ENCODE peak calls at places on chromosomes 1 and 21, in five cellular contexts. C is cardiac fibroblast, V is heart right ventricle, K is transverse colon, Z is BJ. L is an unnamed sample.
A peak's percentile ranks its signal among the peaks of the same experiment; 100 is the strongest.

GRCh38 chr1:101284021-101284420 is 47.2 kb downstream of the S1PR1 start:
- DNase-seq in C (no peak), V (no peak), K (no peak), Z (no peak), L (no peak)

GRCh38 chr1:11898831-11899467 is 27.3 kb downstream of the KIAA2013 start:
- DNase-seq in C (no peak), V (no peak), K (no peak), Z (no peak), L (no peak)

GRCh38 chr1:174197547-174197946 is 38.2 kb downstream of the RABGAP1L start:
- DNase-seq in C (no peak), V (no peak), K (no peak), Z (no peak), L (no peak)

GRCh38 chr1:89065077-89065868 is at the start of gene GBP1:
- DNase-seq in C (peak; percentile 95), V (no peak), K (no peak), Z (peak; percentile 68), L (no peak)

GRCh38 chr1:7190261-7190660 is 405.0 kb downstream of the CAMTA1 start:
- DNase-seq in C (no peak), V (no peak), K (no peak), Z (no peak), L (no peak)

GRCh38 chr1:93977546-93977945 is 68.3 kb upstream of the GCLM start:
- DNase-seq in C (peak; percentile 89), V (no peak), K (no peak), Z (no peak), L (no peak)

GRCh38 chr1:111269820-111270406 is 20.7 kb upstream of the CHIA start:
- DNase-seq in C (no peak), V (no peak), K (no peak), Z (no peak), L (no peak)

GRCh38 chr1:236066828-236067386 is 2.0 kb upstream of the NID1 start:
- DNase-seq in C (peak; percentile 29), V (peak; percentile 38), K (peak; percentile 56), Z (no peak), L (no peak)

GRCh38 chr1:240468616-240469015 is 143.3 kb downstream of the GREM2 start:
- DNase-seq in C (no peak), V (no peak), K (no peak), Z (no peak), L (no peak)

GRCh38 chr1:36306210-36306901 is at the start of gene SH3D21:
- DNase-seq in C (peak; percentile 36), V (peak; percentile 48), K (peak; percentile 82), Z (no peak), L (no peak)

GRCh38 chr21:38249879-38250278 is 6.9 kb upstream of the KCNJ15 start:
- DNase-seq in C (no peak), V (no peak), K (no peak), Z (no peak), L (no peak)

GRCh38 chr1:160665330-160666078 is 18.7 kb upstream of the SLAMF1 start:
- DNase-seq in C (peak; percentile 9), V (peak; percentile 57), K (peak; percentile 58), Z (no peak), L (no peak)

GRCh38 chr1:23393706-23394105 is 24.1 kb upstream of the ZNF436 start:
- DNase-seq in C (peak; percentile 62), V (peak; percentile 60), K (peak; percentile 25), Z (no peak), L (no peak)

GRCh38 chr1:216210081-216210480 is 213.2 kb downstream of the USH2A start:
- DNase-seq in C (peak; percentile 2), V (no peak), K (no peak), Z (peak; percentile 21), L (no peak)

GRCh38 chr1:40397258-40397657 is 23.7 kb downstream of the SMAP2 start:
- DNase-seq in C (no peak), V (no peak), K (no peak), Z (no peak), L (no peak)

GRCh38 chr1:40794915-40795715 is 11.5 kb downstream of the KCNQ4 start:
- DNase-seq in C (no peak), V (no peak), K (no peak), Z (no peak), L (no peak)

GRCh38 chr1:186212574-186213224 is 162.4 kb downstream of the TPR start:
- DNase-seq in C (peak; percentile 97), V (no peak), K (peak; percentile 11), Z (peak; percentile 45), L (no peak)

GRCh38 chr1:63115527-63115926 is 206.8 kb upstream of the FOXD3 start:
- DNase-seq in C (no peak), V (no peak), K (no peak), Z (no peak), L (no peak)

GRCh38 chr1:25694591-25695007 is 78.0 kb downstream of the MAN1C1 start:
- DNase-seq in C (no peak), V (no peak), K (no peak), Z (no peak), L (no peak)

GRCh38 chr1:235935506-235936224 is 69.0 kb upstream of the LYST start:
- DNase-seq in C (no peak), V (no peak), K (no peak), Z (no peak), L (no peak)

GRCh38 chr1:57019240-57019805 is 53.5 kb upstream of the C8B start:
- DNase-seq in C (no peak), V (no peak), K (no peak), Z (no peak), L (no peak)

GRCh38 chr1:174966000-174966572 is 33.7 kb upstream of the CACYBP start:
- DNase-seq in C (peak; percentile 43), V (no peak), K (no peak), Z (no peak), L (no peak)

GRCh38 chr1:228430243-228430642 is 13.6 kb upstream of the TRIM17 start:
- DNase-seq in C (no peak), V (no peak), K (no peak), Z (no peak), L (no peak)

GRCh38 chr1:244319283-244320132 is 132.2 kb downstream of the ADSS2 start:
- DNase-seq in C (peak; percentile 94), V (no peak), K (no peak), Z (peak; percentile 59), L (no peak)

GRCh38 chr21:45039309-45040113 is 34.9 kb upstream of the ADARB1 start:
- DNase-seq in C (no peak), V (no peak), K (no peak), Z (no peak), L (no peak)

GRCh38 chr1:224495861-224496260 is 61.3 kb upstream of the WDR26 start:
- DNase-seq in C (no peak), V (no peak), K (no peak), Z (no peak), L (no peak)

GRCh38 chr1:226716577-226716976 is 22.5 kb downstream of the ITPKB start:
- DNase-seq in C (no peak), V (no peak), K (no peak), Z (no peak), L (no peak)

GRCh38 chr1:219871427-219872057 is 56.8 kb downstream of the SLC30A10 start:
- DNase-seq in C (no peak), V (no peak), K (no peak), Z (no peak), L (no peak)

GRCh38 chr21:23531444-23531843 is 2075.8 kb downstream of the MRPL39 start:
- DNase-seq in C (no peak), V (no peak), K (no peak), Z (no peak), L (no peak)

GRCh38 chr1:2233997-2234761 is 6.1 kb downstream of the SKI start:
- DNase-seq in C (peak; percentile 99), V (peak; percentile 87), K (peak; percentile 81), Z (peak; percentile 80), L (peak; percentile 96)

GRCh38 chr1:94562502-94563260 is 21.1 kb upstream of the F3 start:
- DNase-seq in C (no peak), V (no peak), K (peak; percentile 62), Z (no peak), L (no peak)

GRCh38 chr1:185627136-185627535 is 107.1 kb upstream of the HMCN1 start:
- DNase-seq in C (no peak), V (no peak), K (no peak), Z (no peak), L (no peak)

GRCh38 chr1:213374369-213374768 is 323.3 kb downstream of the RPS6KC1 start:
- DNase-seq in C (peak; percentile 59), V (peak; percentile 65), K (peak; percentile 59), Z (no peak), L (no peak)

GRCh38 chr1:24666794-24667193 is 23.7 kb downstream of the SRRM1 start:
- DNase-seq in C (no peak), V (no peak), K (no peak), Z (no peak), L (no peak)

GRCh38 chr1:242209063-242209462 is 210.2 kb upstream of the MAP1LC3C start:
- DNase-seq in C (no peak), V (no peak), K (no peak), Z (no peak), L (no peak)

GRCh38 chr1:38267037-38268036 is 220.7 kb upstream of the POU3F1 start:
- DNase-seq in C (no peak), V (no peak), K (no peak), Z (no peak), L (no peak)

GRCh38 chr1:112636597-112637256 is 17.1 kb downstream of the CAPZA1 start:
- DNase-seq in C (peak; percentile 31), V (no peak), K (no peak), Z (no peak), L (no peak)

GRCh38 chr21:46459356-46460112 is 843 bp downstream of the DIP2A start:
- DNase-seq in C (peak; percentile 53), V (peak; percentile 43), K (peak; percentile 55), Z (no peak), L (no peak)

GRCh38 chr1:167714851-167715652 is 6.7 kb upstream of the MPZL1 start:
- DNase-seq in C (peak; percentile 94), V (peak; percentile 77), K (peak; percentile 90), Z (peak; percentile 37), L (no peak)
- TF ChIP-seq CTCF in C (peak; percentile 85), V (peak; percentile 92), K (peak; percentile 97), Z (peak; percentile 79), L (peak; percentile 91)

GRCh38 chr1:109239580-109240068 is 9.7 kb upstream of the CELSR2 start:
- DNase-seq in C (peak; percentile 51), V (no peak), K (no peak), Z (no peak), L (no peak)
- TF ChIP-seq CTCF in C (peak; percentile 69), V (peak; percentile 45), K (peak; percentile 48), Z (peak; percentile 69), L (peak; percentile 73)

GRCh38 chr1:223445402-223445801 is 52.2 kb downstream of the CCDC185 start:
- DNase-seq in C (no peak), V (no peak), K (no peak), Z (no peak), L (no peak)
- TF ChIP-seq CTCF in C (no peak), V (no peak), K (no peak), Z (no peak), L (no peak)

GRCh38 chr1:54010415-54011117 is 7.4 kb downstream of the LDLRAD1 start:
- DNase-seq in C (no peak), V (no peak), K (no peak), Z (no peak), L (no peak)

GRCh38 chr1:54007613-54008012 is 10.4 kb downstream of the LDLRAD1 start:
- DNase-seq in C (no peak), V (no peak), K (no peak), Z (no peak), L (no peak)

GRCh38 chr1:54006508-54006907 is 11.5 kb downstream of the LDLRAD1 start:
- DNase-seq in C (no peak), V (no peak), K (no peak), Z (no peak), L (no peak)

GRCh38 chr1:54009406-54009805 is 8.6 kb downstream of the LDLRAD1 start:
- DNase-seq in C (no peak), V (no peak), K (no peak), Z (no peak), L (no peak)

GRCh38 chr1:54008876-54009275 is 9.1 kb downstream of the LDLRAD1 start:
- DNase-seq in C (no peak), V (no peak), K (no peak), Z (no peak), L (no peak)
- TF ChIP-seq CTCF in C (no peak), V (no peak), K (no peak), Z (no peak), L (no peak)

L was measured in chondrocyte.